ENCODE peak calls at places on chromosomes 5 and 9, in eight cellular contexts. B, D, Z, G, E, A, C and T are unnamed samples.

GRCh38 chr5:73354406-73354805 is 94.2 kb downstream of the FOXD1 start:
- DNase-seq in B (no peak), D (no peak), Z (no peak), G (no peak), E (no peak), A (no peak), C (no peak), T (no peak)

GRCh38 chr9:112061152-112061740 is 113.9 kb downstream of the SUSD1 start:
- DNase-seq in B (peak), D (peak), Z (no peak), G (no peak), E (peak), A (peak), C (peak), T (peak)

GRCh38 chr5:101942321-101942882 is 353.7 kb downstream of the SLCO4C1 start:
- DNase-seq in B (peak), D (no peak), Z (no peak), G (peak), E (peak), A (peak), C (no peak), T (peak)

GRCh38 chr9:87020169-87020935 is 73.0 kb upstream of the GAS1 start:
- DNase-seq in B (no peak), D (no peak), Z (no peak), G (no peak), E (no peak), A (no peak), C (no peak), T (no peak)

GRCh38 chr5:125196479-125197183 is 450.2 kb upstream of the ZNF608 start:
- DNase-seq in B (no peak), D (no peak), Z (no peak), G (peak), E (no peak), A (no peak), C (no peak), T (no peak)

GRCh38 chr5:74326571-74327338 is 313.8 kb downstream of the ENC1 start:
- DNase-seq in B (no peak), D (peak), Z (no peak), G (no peak), E (peak), A (peak), C (peak), T (peak)

GRCh38 chr9:117775576-117775975 is 71.4 kb downstream of the TLR4 start:
- DNase-seq in B (no peak), D (no peak), Z (no peak), G (no peak), E (no peak), A (no peak), C (no peak), T (no peak)

GRCh38 chr5:154653764-154654483 is 101.3 kb upstream of the LARP1 start:
- DNase-seq in B (no peak), D (no peak), Z (no peak), G (no peak), E (no peak), A (no peak), C (no peak), T (no peak)

GRCh38 chr5:58087905-58088304 is 372.0 kb downstream of the PLK2 start:
- DNase-seq in B (no peak), D (no peak), Z (no peak), G (no peak), E (no peak), A (no peak), C (no peak), T (no peak)

GRCh38 chr5:28542968-28543367 is 1504.6 kb upstream of the CDH9 start:
- DNase-seq in B (no peak), D (no peak), Z (no peak), G (no peak), E (no peak), A (no peak), C (no peak), T (no peak)

GRCh38 chr5:178199581-178200434 is 4.5 kb upstream of the HNRNPAB start:
- DNase-seq in B (no peak), D (no peak), Z (no peak), G (no peak), E (no peak), A (no peak), C (no peak), T (no peak)

GRCh38 chr9:128919409-128919808 is 1.4 kb upstream of the PHYHD1 start:
- DNase-seq in B (no peak), D (no peak), Z (no peak), G (no peak), E (no peak), A (no peak), C (no peak), T (peak)

GRCh38 chr5:96177303-96177869 is 215.7 kb upstream of the ELL2 start:
- DNase-seq in B (no peak), D (no peak), Z (no peak), G (no peak), E (no peak), A (no peak), C (no peak), T (peak)

GRCh38 chr5:175517824-175518450 is 39.6 kb downstream of the SFXN1 start:
- DNase-seq in B (no peak), D (peak), Z (peak), G (no peak), E (no peak), A (no peak), C (peak), T (no peak)

GRCh38 chr9:136264046-136264802 is 18.6 kb upstream of the QSOX2 start:
- DNase-seq in B (peak), D (no peak), Z (no peak), G (no peak), E (no peak), A (no peak), C (no peak), T (no peak)

GRCh38 chr9:3180696-3181048 is 336.8 kb upstream of the PUM3 start:
- DNase-seq in B (no peak), D (no peak), Z (no peak), G (no peak), E (no peak), A (no peak), C (no peak), T (no peak)

GRCh38 chr5:128920345-128921215 is 44.7 kb upstream of the SLC27A6 start:
- DNase-seq in B (no peak), D (no peak), Z (no peak), G (peak), E (peak), A (no peak), C (no peak), T (no peak)

GRCh38 chr5:149220750-149221149 is 50.9 kb upstream of the AFAP1L1 start:
- DNase-seq in B (no peak), D (no peak), Z (no peak), G (no peak), E (no peak), A (no peak), C (no peak), T (peak)

GRCh38 chr5:56692359-56693219 is 122.8 kb upstream of the MAP3K1 start:
- DNase-seq in B (peak), D (no peak), Z (no peak), G (no peak), E (no peak), A (no peak), C (no peak), T (no peak)

GRCh38 chr9:5438301-5439162 is 807 bp upstream of the PLGRKT start:
- DNase-seq in B (peak), D (no peak), Z (peak), G (no peak), E (no peak), A (no peak), C (peak), T (no peak)

GRCh38 chr9:134751630-134752029 is 110.0 kb downstream of the COL5A1 start:
- DNase-seq in B (no peak), D (no peak), Z (no peak), G (no peak), E (no peak), A (no peak), C (no peak), T (no peak)

GRCh38 chr9:19998823-19999455 is 210.1 kb upstream of the SLC24A2 start:
- DNase-seq in B (no peak), D (no peak), Z (no peak), G (no peak), E (peak), A (no peak), C (no peak), T (no peak)

GRCh38 chr5:140806834-140807775 is at the start of gene PCDHA4:
- DNase-seq in B (peak), D (no peak), Z (no peak), G (no peak), E (no peak), A (no peak), C (no peak), T (peak)

GRCh38 chr9:72151099-72151498 is 1.9 kb downstream of the GDA start:
- DNase-seq in B (no peak), D (no peak), Z (no peak), G (no peak), E (peak), A (no peak), C (no peak), T (no peak)

GRCh38 chr5:65695162-65695755 is 26.6 kb downstream of the SGTB start:
- DNase-seq in B (no peak), D (no peak), Z (no peak), G (no peak), E (no peak), A (no peak), C (no peak), T (no peak)